ENCODE peak calls at places on chromosomes 5 and 9, in nine cellular contexts. R, C, Z, U, H, W, F, M and J are unnamed samples.

GRCh38 chr5:179820483-179821297 is at the start of gene SQSTM1:
- DNase-seq in R (peak), M (peak), F (peak), C (peak), W (peak), U (peak), Z (peak), H (peak), J (no peak)

GRCh38 chr9:34984049-34984448 is 5.5 kb upstream of the DNAJB5 start:
- DNase-seq in R (no peak), C (no peak), Z (no peak), W (no peak), F (no peak), U (no peak), H (no peak), M (peak), J (no peak)

GRCh38 chr5:95727764-95728191 is 3.4 kb upstream of the RHOBTB3 start:
- DNase-seq in Z (no peak), C (no peak), W (no peak), F (no peak), M (peak), R (no peak), H (no peak), U (no peak), J (no peak)

GRCh38 chr9:23683021-23683431 is 143.0 kb downstream of the ELAVL2 start:
- DNase-seq in U (no peak), M (no peak), H (no peak), Z (no peak), C (no peak), F (no peak), W (no peak), R (no peak), J (no peak)

GRCh38 chr5:1142886-1143669 is 31.2 kb upstream of the SLC12A7 start:
- DNase-seq in Z (no peak), U (no peak), M (no peak), W (no peak), C (no peak), F (no peak), R (no peak), H (no peak), J (no peak)

GRCh38 chr5:154308457-154309360 is 118.2 kb downstream of the GALNT10 start:
- DNase-seq in W (no peak), C (no peak), Z (no peak), R (no peak), F (no peak), U (no peak), H (no peak), M (peak), J (no peak)

GRCh38 chr5:84290161-84290560 is 94.5 kb downstream of the EDIL3 start:
- DNase-seq in W (no peak), M (no peak), R (no peak), U (no peak), C (no peak), F (no peak), Z (no peak), H (no peak), J (no peak)

GRCh38 chr9:111000202-111000601 is 38.1 kb downstream of the LPAR1 start:
- DNase-seq in U (peak), Z (peak), F (no peak), M (no peak), R (no peak), H (no peak), W (no peak), C (no peak), J (no peak)

GRCh38 chr9:114093761-114094505 is 5.2 kb downstream of the KIF12 start:
- DNase-seq in W (no peak), F (no peak), R (no peak), M (no peak), C (no peak), Z (no peak), U (no peak), H (no peak), J (no peak)

GRCh38 chr5:177553671-177554429 is 513 bp downstream of the FAM193B start:
- DNase-seq in R (peak), Z (no peak), H (peak), M (peak), U (peak), C (no peak), W (peak), F (peak), J (no peak)

GRCh38 chr9:116149844-116150243 is 3.7 kb upstream of the PAPPA start:
- DNase-seq in H (no peak), Z (peak), U (no peak), R (no peak), W (no peak), M (peak), F (no peak), C (no peak), J (no peak)

GRCh38 chr9:6106576-6107339 is 91.3 kb upstream of the RANBP6 start:
- DNase-seq in U (peak), H (no peak), W (no peak), Z (no peak), F (no peak), M (peak), R (no peak), C (no peak), J (no peak)

GRCh38 chr5:19608434-19608833 is 379.6 kb downstream of the CDH18 start:
- DNase-seq in U (no peak), Z (peak), W (no peak), M (no peak), H (no peak), F (no peak), C (no peak), R (no peak), J (peak)

GRCh38 chr5:80781356-80781755 is 126.6 kb upstream of the DHFR start:
- DNase-seq in U (peak), R (no peak), C (no peak), F (no peak), H (no peak), W (no peak), M (peak), Z (no peak), J (no peak)

GRCh38 chr5:128487041-128487440 is 51.0 kb downstream of the FBN2 start:
- DNase-seq in W (no peak), H (no peak), F (no peak), M (peak), Z (no peak), U (no peak), C (no peak), R (no peak), J (no peak)

GRCh38 chr9:81613002-81613750 is 76.2 kb downstream of the TLE1 start:
- DNase-seq in W (no peak), U (peak), F (no peak), R (no peak), C (no peak), H (no peak), Z (peak), M (peak), J (no peak)

GRCh38 chr5:172114875-172115422 is 73.1 kb downstream of the STK10 start:
- DNase-seq in W (peak), U (peak), Z (no peak), F (peak), M (no peak), C (no peak), R (peak), H (peak), J (no peak)

GRCh38 chr9:21085010-21085409 is 7.3 kb upstream of the IFNB1 start:
- DNase-seq in U (no peak), M (no peak), W (no peak), R (no peak), C (no peak), F (no peak), Z (no peak), H (no peak), J (no peak)

GRCh38 chr9:89555426-89556375 is 49.1 kb upstream of the GADD45G start:
- DNase-seq in Z (no peak), C (peak), R (no peak), F (no peak), W (no peak), M (no peak), H (no peak), U (no peak), J (peak)

GRCh38 chr5:118371973-118372650 is 616.2 kb downstream of the DTWD2 start:
- DNase-seq in M (no peak), Z (peak), C (no peak), W (no peak), R (no peak), H (no peak), F (no peak), U (no peak), J (no peak)

GRCh38 chr9:4573176-4573575 is 82.9 kb downstream of the SLC1A1 start:
- DNase-seq in C (no peak), F (no peak), H (no peak), Z (no peak), M (no peak), R (no peak), W (no peak), U (no peak), J (no peak)

GRCh38 chr5:36156619-36157018 is 4.7 kb downstream of the SKP2 start:
- DNase-seq in M (peak), H (no peak), C (no peak), Z (no peak), R (no peak), W (no peak), U (no peak), F (no peak), J (no peak)

GRCh38 chr5:150181035-150181434 is 8.8 kb upstream of the SLC6A7 start:
- DNase-seq in H (no peak), M (peak), C (no peak), W (no peak), F (no peak), Z (no peak), U (no peak), R (no peak), J (no peak)

GRCh38 chr5:103561670-103562069 is 919 bp downstream of the NUDT12 start:
- DNase-seq in U (no peak), Z (no peak), M (peak), F (no peak), W (no peak), H (no peak), C (no peak), R (no peak), J (no peak)

GRCh38 chr9:95857896-95858295 is 17.6 kb upstream of the ERCC6L2 start:
- DNase-seq in C (no peak), U (no peak), F (no peak), Z (no peak), W (no peak), H (no peak), M (no peak), R (no peak), J (no peak)

GRCh38 chr9:14056235-14056930 is 257.6 kb downstream of the NFIB start:
- DNase-seq in Z (no peak), H (no peak), U (no peak), M (no peak), W (no peak), C (no peak), R (no peak), F (no peak), J (no peak)

GRCh38 chr5:111676496-111676895 is 80.5 kb downstream of the NREP start:
- DNase-seq in U (no peak), C (no peak), R (no peak), W (no peak), M (peak), H (no peak), Z (no peak), F (no peak), J (no peak)

GRCh38 chr9:112535364-112535763 is 48.7 kb downstream of the KIAA1958 start:
- DNase-seq in F (no peak), C (no peak), U (no peak), M (peak), W (no peak), H (no peak), Z (no peak), R (no peak), J (no peak)

GRCh38 chr9:93291536-93292287 is 107.8 kb downstream of the WNK2 start:
- DNase-seq in W (no peak), H (no peak), Z (no peak), U (no peak), C (no peak), F (no peak), R (no peak), M (no peak), J (no peak)